ENCODE peak calls at places on chromosomes 11 and 22, in four cellular contexts. P, D, B and C are unnamed samples.

GRCh38 chr11:95284057-95285052 is 53.4 kb upstream of the SESN3 start:
- DNase-seq in P (no peak), D (no peak), B (no peak), C (no peak)

GRCh38 chr11:75554258-75555022 is 7.6 kb upstream of the SERPINH1 start:
- DNase-seq in P (peak), D (peak), B (peak), C (peak)

GRCh38 chr11:112584674-112585073 is 324.0 kb upstream of the PLET1 start:
- DNase-seq in P (no peak), D (no peak), B (no peak), C (no peak)

GRCh38 chr11:47496808-47497207 is 47.9 kb upstream of the RAPSN start:
- DNase-seq in P (no peak), D (no peak), B (no peak), C (no peak)

GRCh38 chr11:76796511-76797203 is 13.5 kb downstream of the TSKU start:
- DNase-seq in P (no peak), D (no peak), B (no peak), C (no peak)

GRCh38 chr22:19799322-19800190 is 39.0 kb downstream of the TBX1 start:
- DNase-seq in P (no peak), D (no peak), B (no peak), C (peak)

GRCh38 chr11:111631666-111632039 is 29.4 kb downstream of the SIK2 start:
- DNase-seq in P (no peak), D (no peak), B (no peak), C (no peak)

GRCh38 chr11:33790088-33790487 is 15.8 kb upstream of the FBXO3 start:
- DNase-seq in P (no peak), D (no peak), B (no peak), C (no peak)

GRCh38 chr11:14764899-14765527 is 121.4 kb downstream of the PDE3B start:
- DNase-seq in P (no peak), D (no peak), B (no peak), C (no peak)

GRCh38 chr11:34603129-34604001 is 17.5 kb upstream of the EHF start:
- DNase-seq in P (no peak), D (no peak), B (peak), C (no peak)

GRCh38 chr11:2268911-2269600 is 1.3 kb downstream of the ASCL2 start:
- DNase-seq in P (peak), D (peak), B (peak), C (no peak)

GRCh38 chr11:38948392-38948791 is 2350.4 kb upstream of the RAG2 start:
- DNase-seq in P (no peak), D (no peak), B (no peak), C (no peak)